ENCODE peak calls at places on chromosomes 4 and X, in eight cellular contexts. N is occipital lobe; D is ovary; G is lower lobe of right lung; Y is NCI-H2029 treated with DMSO at 0.1 percent for 48 hours; I is M059J; A is activated CD4-positive, alpha-beta T cell treated with anti-CD3 and anti-CD28 coated beads for 1 hour; C is IMR-90. F is an unnamed sample.

GRCh38 chr4:88661724-88662123 is 35.9 kb downstream of the NAP1L5 start:
- DNase-seq in N (no peak), C (peak; percentile 88), I (peak; percentile 74), A (no peak), Y (no peak), D (no peak), G (no peak), F (no peak)

GRCh38 chr4:1609901-1610790 is 74.0 kb downstream of the FAM53A start:
- DNase-seq in N (no peak), C (no peak), Y (no peak), I (no peak), D (no peak), A (no peak), G (peak; percentile 33), F (no peak)

GRCh38 chrX:40434947-40435346 is 145.8 kb upstream of the ATP6AP2 start:
- DNase-seq in Y (no peak), N (peak; percentile 10), A (no peak), I (peak; percentile 49), G (no peak), D (peak; percentile 50), C (peak; percentile 1), F (no peak)

GRCh38 chr4:47510506-47511143 is 25.6 kb downstream of the ATP10D start:
- DNase-seq in C (peak; percentile 43), D (no peak), Y (no peak), A (no peak), G (no peak), I (peak; percentile 37), N (no peak), F (no peak)

GRCh38 chrX:21194526-21194925 is 179.7 kb upstream of the CNKSR2 start:
- DNase-seq in D (no peak), G (no peak), C (no peak), I (no peak), A (no peak), N (no peak), Y (no peak), F (no peak)

GRCh38 chr4:159229164-159229563 is 126.3 kb downstream of the RAPGEF2 start:
- DNase-seq in N (no peak), A (no peak), C (peak; percentile 94), I (peak; percentile 15), Y (no peak), D (no peak), G (no peak), F (no peak)

GRCh38 chrX:74925210-74926088 is at the start of gene NEXMIF:
- DNase-seq in D (peak; percentile 25), I (peak; percentile 7), A (peak; percentile 11), Y (no peak), N (peak; percentile 9), G (peak; percentile 46), C (no peak), F (no peak)

GRCh38 chrX:10677490-10677889 is 57.1 kb upstream of the MID1 start:
- DNase-seq in N (no peak), C (no peak), I (no peak), Y (peak; percentile 28), D (no peak), G (no peak), A (no peak), F (no peak)

GRCh38 chr4:38132140-38132673 is 172.0 kb downstream of the PTTG2 start:
- DNase-seq in Y (no peak), D (peak; percentile 54), C (peak; percentile 99), I (peak; percentile 99), G (no peak), A (peak; percentile 46), N (no peak), F (peak; percentile 45)

GRCh38 chr4:144646523-144647094 is 653 bp downstream of the HHIP start:
- DNase-seq in N (peak; percentile 44), I (peak; percentile 8), A (no peak), D (peak; percentile 37), C (no peak), G (no peak), Y (no peak), F (no peak)

GRCh38 chrX:117969337-117969736 is 147.3 kb downstream of the KLHL13 start:
- DNase-seq in G (no peak), C (no peak), D (no peak), A (no peak), N (no peak), Y (no peak), I (no peak), F (no peak)

GRCh38 chrX:152220612-152221011 is 82.2 kb upstream of the MAGEA10 start:
- DNase-seq in G (no peak), I (peak; percentile 72), N (no peak), A (no peak), C (no peak), D (no peak), Y (no peak), F (no peak)

GRCh38 chr4:173834151-173834550 is 304.1 kb upstream of the HAND2 start:
- DNase-seq in Y (no peak), D (no peak), A (no peak), N (no peak), I (no peak), C (peak; percentile 7), G (no peak), F (no peak)

GRCh38 chr4:36224969-36225903 is 19.1 kb downstream of the ARAP2 start:
- DNase-seq in Y (no peak), C (no peak), A (no peak), N (no peak), I (no peak), G (no peak), D (no peak), F (no peak)

GRCh38 chrX:371907-372306 is 14.8 kb downstream of the PPP2R3B start:
- DNase-seq in C (no peak), D (no peak), N (no peak), I (no peak), G (no peak), A (no peak), Y (no peak), F (no peak)

GRCh38 chrX:153530411-153531145 is 13.1 kb downstream of the ATP2B3 start:
- DNase-seq in C (no peak), I (no peak), Y (no peak), N (no peak), A (no peak), G (no peak), D (no peak), F (no peak)

GRCh38 chr4:26323807-26324206 is 3.0 kb downstream of the RBPJ start:
- DNase-seq in Y (no peak), D (no peak), C (peak; percentile 68), G (no peak), N (no peak), I (no peak), A (no peak), F (no peak)

GRCh38 chr4:174119051-174119450 is 164.4 kb downstream of the FBXO8 start:
- DNase-seq in D (no peak), Y (no peak), C (peak; percentile 51), A (no peak), G (no peak), I (peak; percentile 72), N (no peak), F (no peak)

GRCh38 chr4:55906999-55907398 is 41.7 kb upstream of the CEP135 start:
- DNase-seq in G (no peak), A (no peak), D (no peak), N (no peak), Y (no peak), I (peak; percentile 78), C (peak; percentile 22), F (no peak)

GRCh38 chrX:15915959-15916703 is 61.5 kb upstream of the AP1S2 start:
- DNase-seq in C (peak; percentile 35), Y (no peak), A (no peak), I (peak; percentile 34), G (no peak), N (no peak), D (no peak), F (no peak)

GRCh38 chrX:40727093-40727492 is 8.2 kb downstream of the MED14 start:
- DNase-seq in C (no peak), I (no peak), G (no peak), Y (no peak), D (no peak), A (no peak), N (no peak), F (no peak)